ENCODE peak calls at places on chromosomes 3 and 15, in five cellular contexts. B, H, W, K and S are unnamed samples.

GRCh38 chr3:136586580-136586979 is 165.6 kb downstream of the STAG1 start:
- DNase-seq in B (no peak), H (no peak), W (no peak), K (no peak), S (no peak)

GRCh38 chr3:155554777-155555445 is 190.0 kb downstream of the PLCH1 start:
- DNase-seq in W (no peak), H (no peak), B (no peak), K (peak; percentile 85), S (peak; percentile 94)

GRCh38 chr3:122322095-122323075 is 2.7 kb upstream of the CSTA start:
- DNase-seq in B (no peak), W (no peak), K (no peak), H (no peak), S (no peak)

GRCh38 chr3:55490194-55490913 is 3.2 kb upstream of the WNT5A start:
- DNase-seq in W (no peak), B (peak; percentile 25), H (no peak), K (no peak), S (peak; percentile 48)

GRCh38 chr15:82531496-82532382 is 8.5 kb downstream of the RPS17 start:
- DNase-seq in K (no peak), H (peak; percentile 58), B (no peak), W (no peak), S (no peak)

GRCh38 chr3:154559623-154560022 is 129.6 kb upstream of the GPR149 start:
- DNase-seq in H (no peak), W (no peak), B (no peak), K (no peak), S (no peak)

GRCh38 chr3:118587847-118588246 is 446.8 kb downstream of the IGSF11 start:
- DNase-seq in B (no peak), K (no peak), H (no peak), W (no peak), S (no peak)

GRCh38 chr3:121995190-121996137 is 26.6 kb downstream of the ILDR1 start:
- DNase-seq in B (peak; percentile 97), H (peak; percentile 88), W (peak; percentile 31), K (peak; percentile 88), S (peak; percentile 84)

GRCh38 chr3:15326037-15326436 is 6.3 kb downstream of the SH3BP5 start:
- DNase-seq in K (no peak), H (no peak), W (no peak), B (no peak), S (no peak)

GRCh38 chr15:95327661-95328060 is 1002.8 kb upstream of the NR2F2 start:
- DNase-seq in K (peak; percentile 86), H (no peak), B (no peak), W (no peak), S (no peak)

GRCh38 chr3:86180696-86181095 is 810.3 kb downstream of the VGLL3 start:
- DNase-seq in H (no peak), K (peak; percentile 16), W (no peak), B (peak; percentile 7), S (peak; percentile 1)

GRCh38 chr15:48628832-48629231 is 16.7 kb downstream of the FBN1 start:
- DNase-seq in B (no peak), W (no peak), K (no peak), H (no peak), S (no peak)